ENCODE peak calls at places on chromosomes 13 and 19, in four cellular contexts. T is IMR-90, H is mesendoderm, Z is H1. G is an unnamed sample.

GRCh38 chr19:33388817-33389573 is 15.5 kb downstream of the CEBPG start:
- DNase-seq in H (no peak), Z (no peak), T (no peak), G (no peak)

GRCh38 chr13:113147206-113147605 is 11.2 kb upstream of the PROZ start:
- DNase-seq in Z (no peak), H (no peak), T (no peak), G (peak)

GRCh38 chr13:40992678-40993077 is 26.4 kb downstream of the ELF1 start:
- DNase-seq in T (no peak), Z (no peak), H (peak), G (no peak)

GRCh38 chr19:7933828-7934725 is 8.1 kb upstream of the CTXN1 start:
- DNase-seq in T (no peak), H (no peak), Z (no peak), G (no peak)

GRCh38 chr19:14375055-14375581 is 6.1 kb upstream of the ADGRE5 start:
- DNase-seq in H (no peak), T (no peak), Z (no peak), G (no peak)

GRCh38 chr13:77810430-77810829 is 108.2 kb downstream of the EDNRB start:
- DNase-seq in Z (no peak), H (peak), T (peak), G (no peak)

GRCh38 chr19:7868671-7869452 is 5.3 kb downstream of the PRR36 start:
- DNase-seq in Z (peak), T (peak), H (peak), G (peak)

GRCh38 chr13:28978574-28978973 is 158.4 kb downstream of the MTUS2 start:
- DNase-seq in T (no peak), H (no peak), Z (no peak), G (no peak)

GRCh38 chr19:632228-633067 is 889 bp downstream of the POLRMT start:
- DNase-seq in H (peak), Z (no peak), T (peak), G (peak)

GRCh38 chr13:109271991-109272454 is 514.4 kb downstream of the IRS2 start:
- DNase-seq in H (peak), Z (no peak), T (no peak), G (no peak)

GRCh38 chr13:36834299-36834698 is 15.3 kb downstream of the RFXAP start:
- DNase-seq in H (no peak), Z (no peak), T (peak), G (no peak)

GRCh38 chr19:33414667-33415605 is 41.4 kb downstream of the CEBPG start:
- DNase-seq in T (no peak), Z (no peak), H (no peak), G (no peak)

GRCh38 chr19:39824143-39825092 is 9.5 kb downstream of the DYRK1B start:
- DNase-seq in Z (peak), H (peak), T (peak), G (peak)

GRCh38 chr19:29834991-29835390 is 23.2 kb downstream of the CCNE1 start:
- DNase-seq in H (no peak), Z (no peak), T (no peak), G (no peak)

GRCh38 chr13:50576156-50576555 is 267.3 kb downstream of the DLEU7 start:
- DNase-seq in T (no peak), H (no peak), Z (no peak), G (no peak)

GRCh38 chr13:34035676-34036325 is 217.9 kb downstream of the RFC3 start:
- DNase-seq in H (no peak), Z (no peak), T (no peak), G (no peak)

GRCh38 chr13:48817166-48817802 is 158.4 kb upstream of the FNDC3A start:
- DNase-seq in T (no peak), Z (no peak), H (no peak), G (no peak)

GRCh38 chr13:28387740-28388501 is 107.0 kb downstream of the FLT1 start:
- DNase-seq in Z (no peak), T (no peak), H (no peak), G (no peak)

GRCh38 chr19:44908836-44909201 is 3.2 kb downstream of the APOE start:
- DNase-seq in T (no peak), H (no peak), Z (no peak), G (no peak)

GRCh38 chr13:66859934-66860867 is 369.9 kb downstream of the PCDH9 start:
- DNase-seq in T (peak), Z (no peak), H (peak), G (no peak)

GRCh38 chr19:42288881-42289555 is 12.9 kb upstream of the PRR19 start:
- DNase-seq in Z (no peak), T (no peak), H (no peak), G (no peak)

GRCh38 chr19:42287017-42287825 is 14.7 kb upstream of the PRR19 start:
- DNase-seq in H (no peak), Z (no peak), T (no peak), G (peak)

GRCh38 chr19:42289556-42290041 is 12.3 kb upstream of the PRR19 start:
- DNase-seq in H (no peak), T (no peak), Z (no peak), G (no peak)

GRCh38 chr19:42287826-42288107 is 14.2 kb upstream of the PRR19 start:
- DNase-seq in H (no peak), T (no peak), Z (no peak), G (no peak)

GRCh38 chr19:42288411-42288810 is 13.5 kb upstream of the PRR19 start:
- DNase-seq in H (no peak), Z (no peak), T (no peak), G (no peak)
- H4K5ac ChIP-seq in H (no peak), Z (no peak), T (no peak), G (no peak)

GRCh38 chr13:39777021-39777420 is 121.6 kb downstream of the COG6 start:
- DNase-seq in T (no peak), Z (no peak), H (peak), G (no peak)
- H3K4me2 ChIP-seq in T (peak), Z (no peak), H (no peak), G (no peak)

GRCh38 chr13:20332361-20333096 is 100.4 kb upstream of the GJB6 start:
- DNase-seq in Z (no peak), T (no peak), H (peak), G (no peak)
- H4K5ac ChIP-seq in Z (no peak), T (no peak), H (no peak), G (no peak)

GRCh38 chr13:110702591-110703526 is 3.1 kb downstream of the CARS2 start:
- DNase-seq in H (no peak), T (peak), Z (no peak), G (no peak)
- H3K4me2 ChIP-seq in H (no peak), T (peak), Z (peak), G (no peak)